ENCODE peak calls at places on chromosomes 2 and 18, in seven cellular contexts. G is SK-N-SH, O is ovary, D is heart right ventricle, I is mammary epithelial cell, E is breast epithelium, L is pancreas. S is an unnamed sample.

GRCh38 chr2:147789287-147789686 is 55.5 kb upstream of the ACVR2A start:
- DNase-seq in G (no peak), O (no peak), D (no peak), I (peak; percentile 70), E (no peak), L (no peak), S (no peak)

GRCh38 chr2:187580462-187581124 is 26.4 kb upstream of the TFPI start:
- DNase-seq in G (peak; percentile 30), O (no peak), D (no peak), I (peak; percentile 36), E (no peak), L (no peak), S (no peak)

GRCh38 chr2:127083819-127084503 is 23.0 kb downstream of the BIN1 start:
- DNase-seq in G (no peak), O (peak; percentile 90), D (peak; percentile 46), I (peak; percentile 21), E (peak; percentile 71), L (no peak), S (no peak)

GRCh38 chr2:127614246-127614645 is 31.7 kb upstream of the GPR17 start:
- DNase-seq in G (peak; percentile 2), O (no peak), D (no peak), I (no peak), E (peak; percentile 3), L (no peak), S (no peak)

GRCh38 chr2:123851281-123851680 is 173.8 kb upstream of the CNTNAP5 start:
- DNase-seq in G (no peak), O (no peak), D (no peak), I (no peak), E (no peak), L (no peak), S (no peak)

GRCh38 chr18:45378308-45378707 is 237.0 kb upstream of the SLC14A2 start:
- DNase-seq in G (no peak), O (no peak), D (no peak), I (no peak), E (no peak), L (no peak), S (no peak)

GRCh38 chr2:26521054-26521912 is 43.4 kb upstream of the OTOF start:
- DNase-seq in G (peak; percentile 65), O (no peak), D (no peak), I (no peak), E (no peak), L (no peak), S (no peak)

GRCh38 chr18:40096675-40097074 is 1858.4 kb upstream of the PIK3C3 start:
- DNase-seq in G (no peak), O (no peak), D (no peak), I (no peak), E (no peak), L (no peak), S (no peak)

GRCh38 chr2:16294791-16295190 is 354.4 kb downstream of the MYCN start:
- DNase-seq in G (no peak), O (no peak), D (no peak), I (no peak), E (no peak), L (no peak), S (no peak)

GRCh38 chr18:6605115-6605869 is 124.2 kb upstream of the ARHGAP28 start:
- DNase-seq in G (no peak), O (no peak), D (no peak), I (no peak), E (no peak), L (no peak), S (no peak)

GRCh38 chr2:206095925-206096324 is 10.0 kb upstream of the INO80D start:
- DNase-seq in G (no peak), O (no peak), D (no peak), I (no peak), E (no peak), L (no peak), S (no peak)

GRCh38 chr18:8732442-8733360 is 27.3 kb downstream of the MTCL1 start:
- DNase-seq in G (no peak), O (no peak), D (no peak), I (no peak), E (no peak), L (no peak), S (no peak)

GRCh38 chr2:15293262-15293937 is 267.7 kb downstream of the NBAS start:
- DNase-seq in G (no peak), O (no peak), D (no peak), I (no peak), E (no peak), L (no peak), S (no peak)

GRCh38 chr2:145595296-145595695 is 1075.4 kb upstream of the ZEB2 start:
- DNase-seq in G (no peak), O (no peak), D (no peak), I (peak; percentile 21), E (no peak), L (no peak), S (no peak)
- H3K27ac ChIP-seq in G (peak overlapping the region; percentile 90), O (no peak overlapping the region), D (no peak overlapping the region), I (no peak overlapping the region), E (no peak overlapping the region), L (no peak overlapping the region), S (no peak overlapping the region)

DNA sequence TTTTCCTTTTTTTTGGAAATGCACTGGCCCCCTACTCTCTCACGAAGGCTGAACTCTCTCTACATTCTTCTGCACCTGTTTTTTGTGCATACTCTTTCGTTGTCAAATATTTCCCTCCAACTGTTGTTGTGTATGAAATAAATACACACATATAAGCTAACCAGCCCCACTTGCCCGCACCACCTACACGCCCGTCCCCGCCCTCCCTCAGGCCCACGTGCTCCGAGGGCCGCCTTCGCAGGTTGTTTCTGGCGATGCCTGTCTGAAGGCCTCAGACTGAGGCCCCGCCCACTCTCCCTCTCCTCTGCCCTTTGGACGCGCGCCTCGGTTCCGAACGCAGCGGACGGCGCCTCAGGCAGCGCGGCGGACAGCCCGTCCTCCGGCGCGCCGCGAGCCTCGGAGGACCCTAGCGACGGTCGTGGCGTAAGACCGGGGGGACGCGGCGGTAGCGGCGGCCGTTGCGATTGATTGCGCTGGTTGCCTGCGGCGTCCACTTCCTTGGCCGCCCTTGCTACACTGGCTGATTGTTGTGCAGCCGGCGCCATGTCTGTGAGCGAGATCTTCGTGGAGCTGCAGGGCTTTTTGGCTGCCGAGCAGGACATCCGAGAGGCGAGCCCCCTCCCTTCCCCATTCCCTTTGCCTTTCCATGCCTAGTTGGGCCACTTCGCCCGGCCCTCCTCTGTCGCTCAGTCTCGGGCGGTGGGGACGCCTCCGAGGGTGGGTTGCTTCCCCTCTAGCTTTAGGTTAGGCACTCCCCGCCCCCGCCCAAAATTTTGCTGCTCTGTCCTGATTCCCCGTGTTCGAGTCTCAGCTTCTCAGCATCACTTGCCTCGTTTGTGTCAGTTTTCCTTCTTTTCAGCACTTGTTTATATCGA is at the start of gene TSN:
- DNase-seq in G (peak; percentile 95), O (peak; percentile 98), D (peak; percentile 98), I (peak; percentile 97), E (peak; percentile 95), L (peak; percentile 98), S (peak; percentile 98)
- H3K27ac ChIP-seq in G (peak within 1 kb of the TSS; percentile 79), O (peak within 1 kb of the TSS; percentile 25), D (peak within 1 kb of the TSS; percentile 58), I (peak within 1 kb of the TSS; percentile 79), E (peak within 1 kb of the TSS; percentile 81), L (peak within 1 kb of the TSS; percentile 53), S (peak within 1 kb of the TSS; percentile 77)

GRCh38 chr2:47695800-47696477 is 87.0 kb upstream of the MSH6 start:
- DNase-seq in G (no peak), O (no peak), D (no peak), I (no peak), E (peak; percentile 3), L (no peak), S (no peak)

GRCh38 chr2:47696478-47696831 is 86.5 kb upstream of the MSH6 start:
- DNase-seq in G (no peak), O (no peak), D (no peak), I (no peak), E (no peak), L (no peak), S (no peak)

GRCh38 chr2:47697000-47697601 is 85.8 kb upstream of the MSH6 start:
- DNase-seq in G (no peak), O (no peak), D (no peak), I (no peak), E (no peak), L (no peak), S (no peak)

GRCh38 chr2:47699533-47700215 is 83.3 kb upstream of the MSH6 start:
- DNase-seq in G (no peak), O (no peak), D (no peak), I (no peak), E (no peak), L (no peak), S (no peak)
- H3K27ac ChIP-seq in G (no peak overlapping the region), O (no peak overlapping the region), D (no peak overlapping the region), I (no peak overlapping the region), E (no peak overlapping the region), L (no peak overlapping the region), S (no peak overlapping the region)

GRCh38 chr2:210222607-210223006 is 2.6 kb downstream of the ACADL start:
- DNase-seq in G (no peak), O (no peak), D (no peak), I (no peak), E (no peak), L (no peak), S (no peak)
- H3K27ac ChIP-seq in G (no peak overlapping the region), O (no peak overlapping the region), D (no peak overlapping the region), I (no peak overlapping the region), E (no peak overlapping the region), L (no peak overlapping the region), S (no peak overlapping the region)

DNA sequence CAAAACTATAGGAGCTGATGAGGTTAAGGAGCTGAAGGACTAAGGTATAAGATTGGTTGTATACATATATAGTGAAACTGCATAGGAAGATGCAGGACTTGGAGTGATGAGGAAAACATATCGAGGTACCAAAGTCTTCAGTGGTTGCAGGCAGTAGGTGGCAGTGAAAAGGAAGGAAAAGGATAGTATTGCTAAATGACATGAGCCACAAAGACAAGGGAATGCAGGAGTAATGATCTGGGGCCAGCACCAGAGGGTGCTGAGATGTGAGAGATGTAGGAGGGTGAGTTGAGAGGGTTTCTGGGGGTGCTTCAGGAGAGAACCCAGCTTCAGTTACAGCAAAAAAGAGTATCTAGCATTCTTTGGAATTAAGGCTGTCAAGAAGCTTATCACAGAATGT is 172.2 kb upstream of the MYO3B start:
- DNase-seq in G (no peak), O (no peak), D (no peak), I (peak; percentile 3), E (no peak), L (no peak), S (no peak)
- H3K27ac ChIP-seq in G (no peak overlapping the region), O (no peak overlapping the region), D (no peak overlapping the region), I (no peak overlapping the region), E (no peak overlapping the region), L (no peak overlapping the region), S (no peak overlapping the region)

GRCh38 chr2:32941944-32942690 is 4.6 kb upstream of the LTBP1 start:
- DNase-seq in G (no peak), O (no peak), D (peak; percentile 13), I (no peak), E (no peak), L (no peak), S (no peak)
- H3K27ac ChIP-seq in G (no peak overlapping the region), O (no peak overlapping the region), D (no peak overlapping the region), I (no peak overlapping the region), E (no peak overlapping the region), L (no peak overlapping the region), S (no peak overlapping the region)